ENCODE peak calls at places on chromosomes 4 and X, in five cellular contexts. F is suprapubic skin, P is tibial nerve, Z is astrocyte, S is heart right ventricle. C is an unnamed sample.

GRCh38 chrX:97820170-97820569 is 936.5 kb downstream of the RPA4 start:
- DNase-seq in P (no peak), Z (no peak), S (no peak), F (no peak), C (no peak)

GRCh38 chrX:109733658-109734022 is 583 bp upstream of the ACSL4 start:
- DNase-seq in P (no peak), F (no peak), Z (no peak), S (no peak), C (peak; percentile 21)

GRCh38 chr4:165865995-165866650 is 6.9 kb upstream of the TLL1 start:
- DNase-seq in Z (no peak), S (no peak), P (no peak), F (no peak), C (no peak)

GRCh38 chr4:3442460-3442958 is 741 bp downstream of the HGFAC start:
- DNase-seq in S (no peak), F (no peak), P (no peak), Z (no peak), C (no peak)

GRCh38 chr4:41873380-41874295 is 61.6 kb upstream of the TMEM33 start:
- DNase-seq in P (no peak), Z (no peak), S (no peak), F (no peak), C (no peak)

GRCh38 chr4:115515379-115516171 is 402.2 kb upstream of the NDST4 start:
- DNase-seq in F (no peak), S (no peak), Z (no peak), P (no peak), C (no peak)

GRCh38 chr4:140250989-140251552 is 97.1 kb upstream of the MAML3 start:
- DNase-seq in Z (no peak), F (no peak), P (no peak), S (no peak), C (no peak)

GRCh38 chr4:138889216-138889615 is 126.4 kb upstream of the NOCT start:
- DNase-seq in S (no peak), F (no peak), P (no peak), Z (no peak), C (no peak)

GRCh38 chr4:144695721-144696120 is 49.8 kb downstream of the HHIP start:
- DNase-seq in Z (no peak), F (no peak), P (no peak), S (no peak), C (no peak)

GRCh38 chr4:174437324-174437723 is 85.0 kb downstream of the HPGD start:
- DNase-seq in S (no peak), F (no peak), Z (peak; percentile 96), P (no peak), C (peak; percentile 88)

GRCh38 chr4:42655248-42655647 is 1.7 kb downstream of the ATP8A1 start:
- DNase-seq in P (no peak), Z (no peak), S (no peak), F (no peak), C (peak; percentile 1)

GRCh38 chr4:151314509-151314908 is 10.9 kb downstream of the SH3D19 start:
- DNase-seq in P (no peak), F (no peak), S (no peak), Z (no peak), C (no peak)

GRCh38 chr4:20356565-20356964 is 104.9 kb downstream of the SLIT2 start:
- DNase-seq in S (no peak), Z (peak; percentile 36), F (no peak), P (no peak), C (peak; percentile 43)

GRCh38 chr4:76569695-76570094 is 134.7 kb downstream of the SHROOM3 start:
- DNase-seq in F (no peak), Z (no peak), S (no peak), P (no peak), C (no peak)

GRCh38 chr4:19532120-19532848 is 719.4 kb upstream of the SLIT2 start:
- DNase-seq in P (no peak), S (no peak), F (no peak), Z (peak; percentile 74), C (peak; percentile 87)

GRCh38 chrX:112761239-112762207 is 79.1 kb downstream of the AMOT start:
- DNase-seq in F (no peak), Z (no peak), S (no peak), P (no peak), C (no peak)

GRCh38 chrX:124194903-124195302 is 137.6 kb upstream of the TEX13D start:
- DNase-seq in S (no peak), P (no peak), F (no peak), Z (no peak), C (no peak)

GRCh38 chr4:165838575-165838974 is 34.5 kb upstream of the TLL1 start:
- DNase-seq in P (no peak), S (peak; percentile 5), Z (no peak), F (no peak), C (no peak)

GRCh38 chr4:33537527-33537926 is 2706.8 kb downstream of the ARAP2 start:
- DNase-seq in F (no peak), P (no peak), S (no peak), Z (no peak), C (no peak)

GRCh38 chr4:120829113-120829831 is 93.3 kb downstream of the PRDM5 start:
- DNase-seq in P (no peak), S (no peak), Z (no peak), F (no peak), C (peak; percentile 72)

GRCh38 chrX:153681175-153681574 is 6.6 kb upstream of the SLC6A8 start:
- DNase-seq in P (no peak), S (no peak), F (no peak), Z (no peak), C (no peak)

GRCh38 chrX:67781132-67781531 is 237.3 kb downstream of the AR start:
- DNase-seq in S (peak; percentile 18), Z (no peak), F (no peak), P (no peak), C (peak; percentile 57)
- TF ChIP-seq CTCF in S (no peak), Z (no peak), F (peak; percentile 8), P (peak; percentile 15), C (peak; percentile 59)

GRCh38 chr4:184453402-184454160 is 20.8 kb downstream of the IRF2 start:
- DNase-seq in Z (peak; percentile 85), P (no peak), S (peak; percentile 28), F (no peak), C (peak; percentile 94)
- H3K4me3 ChIP-seq in Z (no peak overlapping the region), P (no peak overlapping the region), S (no peak overlapping the region), F (no peak overlapping the region), C (no peak overlapping the region)

GRCh38 chr4:143207555-143207954 is 22.8 kb downstream of the USP38 start:
- DNase-seq in S (no peak), Z (no peak), P (no peak), F (no peak), C (peak; percentile 65)

GRCh38 chr4:143203577-143203976 is 18.9 kb downstream of the USP38 start:
- DNase-seq in F (no peak), Z (no peak), S (no peak), P (no peak), C (no peak)

GRCh38 chr4:143199503-143199902 is 14.8 kb downstream of the USP38 start:
- DNase-seq in P (no peak), F (no peak), Z (no peak), S (no peak), C (no peak)

DNA sequence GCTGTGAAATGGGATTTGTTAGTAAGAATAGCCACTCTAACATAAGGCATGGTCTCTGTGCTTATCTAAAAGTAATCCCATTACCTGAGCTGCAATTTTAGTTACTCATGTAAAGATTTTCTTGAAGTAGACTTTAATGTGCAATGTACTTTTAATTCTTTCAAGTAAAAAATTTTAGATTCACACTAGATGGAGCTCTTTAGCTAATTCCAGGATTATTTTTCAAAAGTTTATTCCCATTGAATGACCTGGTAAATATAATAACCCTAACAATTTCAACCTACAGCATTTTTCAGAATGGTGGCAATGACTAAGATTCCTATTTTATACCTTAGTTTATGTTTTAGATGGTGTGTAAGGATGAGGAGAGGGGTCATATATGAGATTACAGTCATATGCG is 18.1 kb downstream of the USP38 start:
- DNase-seq in P (no peak), F (no peak), S (no peak), Z (no peak), C (peak; percentile 41)
- TF ChIP-seq CTCF in P (peak; percentile 27), F (no peak), S (no peak), Z (peak; percentile 22), C (peak; percentile 45)

GRCh38 chrX:72026341-72027023 is 105.2 kb downstream of the RTL5 start:
- DNase-seq in F (no peak), P (no peak), Z (peak; percentile 32), S (no peak), C (no peak)
- H3K4me3 ChIP-seq in F (no peak overlapping the region), P (no peak overlapping the region), Z (no peak overlapping the region), S (no peak overlapping the region), C (no peak overlapping the region)

GRCh38 chr4:153186046-153186728 is 18.1 kb upstream of the TRIM2 start:
- DNase-seq in F (no peak), P (no peak), Z (no peak), S (no peak), C (no peak)

GRCh38 chr4:153188966-153189801 is 15.1 kb upstream of the TRIM2 start:
- DNase-seq in F (no peak), S (no peak), Z (peak; percentile 66), P (no peak), C (peak; percentile 23)

GRCh38 chr4:153197301-153197700 is 6.9 kb upstream of the TRIM2 start:
- DNase-seq in P (no peak), S (no peak), F (no peak), Z (no peak), C (no peak)

GRCh38 chr4:153191795-153192363 is 12.4 kb upstream of the TRIM2 start:
- DNase-seq in S (no peak), F (no peak), P (no peak), Z (no peak), C (no peak)
- TF ChIP-seq CTCF in S (no peak), F (no peak), P (no peak), Z (no peak), C (no peak)

DNA sequence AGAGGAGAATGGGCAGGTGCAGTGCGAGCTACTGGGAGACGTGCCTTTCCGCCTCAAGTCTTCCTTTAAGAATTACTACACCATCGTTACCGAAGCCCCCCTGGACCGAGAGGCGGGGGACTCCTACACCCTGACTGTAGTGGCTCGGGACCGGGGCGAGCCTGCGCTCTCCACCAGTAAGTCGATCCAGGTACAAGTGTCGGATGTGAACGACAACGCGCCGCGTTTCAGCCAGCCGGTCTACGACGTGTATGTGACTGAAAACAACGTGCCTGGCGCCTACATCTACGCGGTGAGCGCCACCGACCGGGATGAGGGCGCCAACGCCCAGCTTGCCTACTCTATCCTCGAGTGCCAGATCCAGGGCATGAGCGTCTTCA is 2.2 kb downstream of the PCDH10 start:
- DNase-seq in Z (peak; percentile 30), P (no peak), F (no peak), S (no peak), C (peak; percentile 8)
- H3K4me3 ChIP-seq in Z (peak overlapping the region; percentile 90), P (peak overlapping the region; percentile 41), F (peak overlapping the region; percentile 47), S (no peak overlapping the region), C (peak overlapping the region; percentile 64)

DNA sequence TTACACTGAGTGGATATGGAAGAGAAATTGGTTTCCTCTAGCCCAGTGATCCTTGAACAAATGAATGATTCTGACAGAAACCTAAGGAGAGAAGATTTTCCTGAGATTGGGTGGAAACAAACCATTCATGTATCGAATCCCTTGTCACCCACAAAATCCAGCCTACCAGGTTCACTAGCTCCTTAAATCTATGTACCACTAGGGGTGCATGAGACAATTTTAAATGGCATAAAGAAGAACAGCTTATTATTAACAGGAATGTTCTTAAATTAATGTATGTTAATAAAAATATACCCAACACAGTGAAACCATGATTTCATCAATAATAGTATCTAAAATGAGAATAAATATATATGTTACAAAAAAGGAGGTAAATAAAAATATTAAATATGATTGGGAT is 118.4 kb upstream of the LNX1 start:
- DNase-seq in S (no peak), P (no peak), F (no peak), Z (no peak), C (peak; percentile 34)
- TF ChIP-seq CTCF in S (no peak), P (no peak), F (no peak), Z (no peak), C (peak; percentile 45)